ENCODE peak calls at places on chromosome 3, in eight cellular contexts. One of them, this sample, is unnamed.

GRCh38 chr3:135736740-135737139 is 228.8 kb upstream of the PPP2R3A start:
- DNase-seq in stimulated activated naive CD8-positive, alpha-beta T cell treated with anti-CD3 and anti-CD28 coated beads, Interleukin-15, amount 100 ng/mL, for 72 hours: no peak
- DNase-seq in endothelial cell of umbilical vein: no peak
- DNase-seq in RKO: peak; percentile 30
- DNase-seq in choroid plexus epithelial cell: no peak
- DNase-seq in stimulated activated CD8-positive, alpha-beta memory T cell treated with anti-CD3 and anti-CD28 coated beads, Interleukin-15, amount 100 ng/mL, for 24 hours: no peak
- DNase-seq in T-cell: no peak
- DNase-seq in CD8-positive, alpha-beta T cell: no peak
- DNase-seq in this sample: no peak

GRCh38 chr3:127442551-127442950 is 148.0 kb downstream of the TPRA1 start:
- DNase-seq in stimulated activated naive CD8-positive, alpha-beta T cell treated with anti-CD3 and anti-CD28 coated beads, Interleukin-15, amount 100 ng/mL, for 72 hours: no peak
- DNase-seq in choroid plexus epithelial cell: no peak
- DNase-seq in endothelial cell of umbilical vein: no peak
- DNase-seq in RKO: no peak
- DNase-seq in T-cell: no peak
- DNase-seq in CD8-positive, alpha-beta T cell: no peak
- DNase-seq in stimulated activated CD8-positive, alpha-beta memory T cell treated with anti-CD3 and anti-CD28 coated beads, Interleukin-15, amount 100 ng/mL, for 24 hours: no peak
- DNase-seq in this sample: no peak

GRCh38 chr3:30471076-30471475 is 135.3 kb upstream of the TGFBR2 start:
- DNase-seq in stimulated activated naive CD8-positive, alpha-beta T cell treated with anti-CD3 and anti-CD28 coated beads, Interleukin-15, amount 100 ng/mL, for 72 hours: no peak
- DNase-seq in stimulated activated CD8-positive, alpha-beta memory T cell treated with anti-CD3 and anti-CD28 coated beads, Interleukin-15, amount 100 ng/mL, for 24 hours: no peak
- DNase-seq in endothelial cell of umbilical vein: peak; percentile 11
- DNase-seq in T-cell: no peak
- DNase-seq in RKO: no peak
- DNase-seq in choroid plexus epithelial cell: peak; percentile 33
- DNase-seq in CD8-positive, alpha-beta T cell: no peak
- DNase-seq in this sample: no peak

GRCh38 chr3:135930243-135930642 is 35.3 kb upstream of the PPP2R3A start:
- DNase-seq in stimulated activated CD8-positive, alpha-beta memory T cell treated with anti-CD3 and anti-CD28 coated beads, Interleukin-15, amount 100 ng/mL, for 24 hours: no peak
- DNase-seq in T-cell: no peak
- DNase-seq in stimulated activated naive CD8-positive, alpha-beta T cell treated with anti-CD3 and anti-CD28 coated beads, Interleukin-15, amount 100 ng/mL, for 72 hours: no peak
- DNase-seq in CD8-positive, alpha-beta T cell: no peak
- DNase-seq in endothelial cell of umbilical vein: no peak
- DNase-seq in RKO: no peak
- DNase-seq in choroid plexus epithelial cell: peak; percentile 23
- DNase-seq in this sample: no peak

GRCh38 chr3:143429628-143430514 is 310.3 kb downstream of the CHST2 start:
- DNase-seq in stimulated activated naive CD8-positive, alpha-beta T cell treated with anti-CD3 and anti-CD28 coated beads, Interleukin-15, amount 100 ng/mL, for 72 hours: no peak
- DNase-seq in CD8-positive, alpha-beta T cell: no peak
- DNase-seq in stimulated activated CD8-positive, alpha-beta memory T cell treated with anti-CD3 and anti-CD28 coated beads, Interleukin-15, amount 100 ng/mL, for 24 hours: no peak
- DNase-seq in choroid plexus epithelial cell: peak; percentile 43
- DNase-seq in RKO: no peak
- DNase-seq in T-cell: no peak
- DNase-seq in endothelial cell of umbilical vein: no peak
- DNase-seq in this sample: no peak

GRCh38 chr3:195117978-195118581 is 152.9 kb downstream of the XXYLT1 start:
- DNase-seq in stimulated activated CD8-positive, alpha-beta memory T cell treated with anti-CD3 and anti-CD28 coated beads, Interleukin-15, amount 100 ng/mL, for 24 hours: no peak
- DNase-seq in T-cell: no peak
- DNase-seq in CD8-positive, alpha-beta T cell: no peak
- DNase-seq in endothelial cell of umbilical vein: peak; percentile 80
- DNase-seq in choroid plexus epithelial cell: peak; percentile 63
- DNase-seq in RKO: no peak
- DNase-seq in stimulated activated naive CD8-positive, alpha-beta T cell treated with anti-CD3 and anti-CD28 coated beads, Interleukin-15, amount 100 ng/mL, for 72 hours: no peak
- DNase-seq in this sample: no peak

GRCh38 chr3:175713263-175713662 is 854.1 kb downstream of the NAALADL2 start:
- DNase-seq in CD8-positive, alpha-beta T cell: no peak
- DNase-seq in T-cell: no peak
- DNase-seq in stimulated activated naive CD8-positive, alpha-beta T cell treated with anti-CD3 and anti-CD28 coated beads, Interleukin-15, amount 100 ng/mL, for 72 hours: no peak
- DNase-seq in stimulated activated CD8-positive, alpha-beta memory T cell treated with anti-CD3 and anti-CD28 coated beads, Interleukin-15, amount 100 ng/mL, for 24 hours: no peak
- DNase-seq in endothelial cell of umbilical vein: no peak
- DNase-seq in choroid plexus epithelial cell: peak; percentile 8
- DNase-seq in RKO: no peak
- DNase-seq in this sample: no peak

GRCh38 chr3:14780927-14781507 is 37.7 kb upstream of the FGD5 start:
- DNase-seq in CD8-positive, alpha-beta T cell: no peak
- DNase-seq in stimulated activated naive CD8-positive, alpha-beta T cell treated with anti-CD3 and anti-CD28 coated beads, Interleukin-15, amount 100 ng/mL, for 72 hours: peak; percentile 47
- DNase-seq in stimulated activated CD8-positive, alpha-beta memory T cell treated with anti-CD3 and anti-CD28 coated beads, Interleukin-15, amount 100 ng/mL, for 24 hours: no peak
- DNase-seq in T-cell: no peak
- DNase-seq in RKO: peak; percentile 83
- DNase-seq in endothelial cell of umbilical vein: peak; percentile 62
- DNase-seq in choroid plexus epithelial cell: peak; percentile 70
- DNase-seq in this sample: peak; percentile 82

GRCh38 chr3:172836390-172836997 is 86.0 kb downstream of the ECT2 start:
- DNase-seq in stimulated activated CD8-positive, alpha-beta memory T cell treated with anti-CD3 and anti-CD28 coated beads, Interleukin-15, amount 100 ng/mL, for 24 hours: no peak
- DNase-seq in endothelial cell of umbilical vein: peak; percentile 65
- DNase-seq in choroid plexus epithelial cell: peak; percentile 83
- DNase-seq in CD8-positive, alpha-beta T cell: no peak
- DNase-seq in stimulated activated naive CD8-positive, alpha-beta T cell treated with anti-CD3 and anti-CD28 coated beads, Interleukin-15, amount 100 ng/mL, for 72 hours: no peak
- DNase-seq in T-cell: no peak
- DNase-seq in RKO: peak; percentile 55
- DNase-seq in this sample: peak; percentile 24

GRCh38 chr3:10722921-10723320 is 93.1 kb upstream of the SLC6A11 start:
- DNase-seq in T-cell: no peak
- DNase-seq in RKO: no peak
- DNase-seq in CD8-positive, alpha-beta T cell: no peak
- DNase-seq in stimulated activated naive CD8-positive, alpha-beta T cell treated with anti-CD3 and anti-CD28 coated beads, Interleukin-15, amount 100 ng/mL, for 72 hours: no peak
- DNase-seq in stimulated activated CD8-positive, alpha-beta memory T cell treated with anti-CD3 and anti-CD28 coated beads, Interleukin-15, amount 100 ng/mL, for 24 hours: no peak
- DNase-seq in choroid plexus epithelial cell: no peak
- DNase-seq in endothelial cell of umbilical vein: no peak
- DNase-seq in this sample: no peak

GRCh38 chr3:64344721-64345207 is 119.5 kb upstream of the PRICKLE2 start:
- DNase-seq in stimulated activated naive CD8-positive, alpha-beta T cell treated with anti-CD3 and anti-CD28 coated beads, Interleukin-15, amount 100 ng/mL, for 72 hours: no peak
- DNase-seq in CD8-positive, alpha-beta T cell: no peak
- DNase-seq in RKO: peak; percentile 9
- DNase-seq in T-cell: no peak
- DNase-seq in choroid plexus epithelial cell: peak; percentile 84
- DNase-seq in stimulated activated CD8-positive, alpha-beta memory T cell treated with anti-CD3 and anti-CD28 coated beads, Interleukin-15, amount 100 ng/mL, for 24 hours: no peak
- DNase-seq in endothelial cell of umbilical vein: no peak
- DNase-seq in this sample: no peak

GRCh38 chr3:8658326-8659212 is 14.0 kb upstream of the SSUH2 start:
- DNase-seq in T-cell: no peak
- DNase-seq in endothelial cell of umbilical vein: peak; percentile 94
- DNase-seq in stimulated activated naive CD8-positive, alpha-beta T cell treated with anti-CD3 and anti-CD28 coated beads, Interleukin-15, amount 100 ng/mL, for 72 hours: no peak
- DNase-seq in CD8-positive, alpha-beta T cell: no peak
- DNase-seq in stimulated activated CD8-positive, alpha-beta memory T cell treated with anti-CD3 and anti-CD28 coated beads, Interleukin-15, amount 100 ng/mL, for 24 hours: no peak
- DNase-seq in RKO: no peak
- DNase-seq in choroid plexus epithelial cell: peak; percentile 88
- DNase-seq in this sample: peak; percentile 66

GRCh38 chr3:141056716-141057115 is 5.6 kb downstream of the SPSB4 start:
- DNase-seq in choroid plexus epithelial cell: no peak
- DNase-seq in stimulated activated CD8-positive, alpha-beta memory T cell treated with anti-CD3 and anti-CD28 coated beads, Interleukin-15, amount 100 ng/mL, for 24 hours: no peak
- DNase-seq in stimulated activated naive CD8-positive, alpha-beta T cell treated with anti-CD3 and anti-CD28 coated beads, Interleukin-15, amount 100 ng/mL, for 72 hours: no peak
- DNase-seq in CD8-positive, alpha-beta T cell: no peak
- DNase-seq in endothelial cell of umbilical vein: no peak
- DNase-seq in RKO: no peak
- DNase-seq in T-cell: no peak
- DNase-seq in this sample: no peak

GRCh38 chr3:5022966-5023776 is 43.9 kb downstream of the BHLHE40 start:
- DNase-seq in stimulated activated naive CD8-positive, alpha-beta T cell treated with anti-CD3 and anti-CD28 coated beads, Interleukin-15, amount 100 ng/mL, for 72 hours: no peak
- DNase-seq in stimulated activated CD8-positive, alpha-beta memory T cell treated with anti-CD3 and anti-CD28 coated beads, Interleukin-15, amount 100 ng/mL, for 24 hours: no peak
- DNase-seq in CD8-positive, alpha-beta T cell: no peak
- DNase-seq in RKO: peak; percentile 99
- DNase-seq in choroid plexus epithelial cell: peak; percentile 99
- DNase-seq in T-cell: no peak
- DNase-seq in endothelial cell of umbilical vein: peak; percentile 94
- DNase-seq in this sample: no peak

GRCh38 chr3:73141531-73141930 is 80.1 kb downstream of the EBLN2 start:
- DNase-seq in stimulated activated naive CD8-positive, alpha-beta T cell treated with anti-CD3 and anti-CD28 coated beads, Interleukin-15, amount 100 ng/mL, for 72 hours: no peak
- DNase-seq in RKO: no peak
- DNase-seq in stimulated activated CD8-positive, alpha-beta memory T cell treated with anti-CD3 and anti-CD28 coated beads, Interleukin-15, amount 100 ng/mL, for 24 hours: no peak
- DNase-seq in choroid plexus epithelial cell: no peak
- DNase-seq in endothelial cell of umbilical vein: no peak
- DNase-seq in T-cell: no peak
- DNase-seq in CD8-positive, alpha-beta T cell: no peak
- DNase-seq in this sample: no peak

GRCh38 chr3:71972031-71972430 is 187.1 kb upstream of the PROK2 start:
- DNase-seq in endothelial cell of umbilical vein: no peak
- DNase-seq in RKO: no peak
- DNase-seq in T-cell: no peak
- DNase-seq in choroid plexus epithelial cell: no peak
- DNase-seq in CD8-positive, alpha-beta T cell: no peak
- DNase-seq in stimulated activated naive CD8-positive, alpha-beta T cell treated with anti-CD3 and anti-CD28 coated beads, Interleukin-15, amount 100 ng/mL, for 72 hours: no peak
- DNase-seq in stimulated activated CD8-positive, alpha-beta memory T cell treated with anti-CD3 and anti-CD28 coated beads, Interleukin-15, amount 100 ng/mL, for 24 hours: no peak
- DNase-seq in this sample: no peak

GRCh38 chr3:88262527-88262926 is 112.8 kb downstream of the C3orf38 start:
- DNase-seq in T-cell: no peak
- DNase-seq in stimulated activated CD8-positive, alpha-beta memory T cell treated with anti-CD3 and anti-CD28 coated beads, Interleukin-15, amount 100 ng/mL, for 24 hours: no peak
- DNase-seq in CD8-positive, alpha-beta T cell: no peak
- DNase-seq in endothelial cell of umbilical vein: no peak
- DNase-seq in RKO: no peak
- DNase-seq in choroid plexus epithelial cell: no peak
- DNase-seq in stimulated activated naive CD8-positive, alpha-beta T cell treated with anti-CD3 and anti-CD28 coated beads, Interleukin-15, amount 100 ng/mL, for 72 hours: no peak
- DNase-seq in this sample: no peak

GRCh38 chr3:192514754-192515660 is 212.3 kb downstream of the FGF12 start:
- DNase-seq in T-cell: no peak
- DNase-seq in RKO: no peak
- DNase-seq in choroid plexus epithelial cell: no peak
- DNase-seq in CD8-positive, alpha-beta T cell: no peak
- DNase-seq in stimulated activated naive CD8-positive, alpha-beta T cell treated with anti-CD3 and anti-CD28 coated beads, Interleukin-15, amount 100 ng/mL, for 72 hours: no peak
- DNase-seq in endothelial cell of umbilical vein: no peak
- DNase-seq in stimulated activated CD8-positive, alpha-beta memory T cell treated with anti-CD3 and anti-CD28 coated beads, Interleukin-15, amount 100 ng/mL, for 24 hours: no peak
- DNase-seq in this sample: no peak

GRCh38 chr3:110731148-110731547 is 340.5 kb upstream of the NECTIN3 start:
- DNase-seq in endothelial cell of umbilical vein: no peak
- DNase-seq in T-cell: no peak
- DNase-seq in stimulated activated naive CD8-positive, alpha-beta T cell treated with anti-CD3 and anti-CD28 coated beads, Interleukin-15, amount 100 ng/mL, for 72 hours: no peak
- DNase-seq in choroid plexus epithelial cell: peak; percentile 10
- DNase-seq in CD8-positive, alpha-beta T cell: no peak
- DNase-seq in stimulated activated CD8-positive, alpha-beta memory T cell treated with anti-CD3 and anti-CD28 coated beads, Interleukin-15, amount 100 ng/mL, for 24 hours: no peak
- DNase-seq in RKO: no peak
- DNase-seq in this sample: no peak

GRCh38 chr3:177318559-177318958 is 121.3 kb upstream of the TBL1XR1 start:
- DNase-seq in CD8-positive, alpha-beta T cell: no peak
- DNase-seq in endothelial cell of umbilical vein: no peak
- DNase-seq in RKO: no peak
- DNase-seq in stimulated activated naive CD8-positive, alpha-beta T cell treated with anti-CD3 and anti-CD28 coated beads, Interleukin-15, amount 100 ng/mL, for 72 hours: no peak
- DNase-seq in stimulated activated CD8-positive, alpha-beta memory T cell treated with anti-CD3 and anti-CD28 coated beads, Interleukin-15, amount 100 ng/mL, for 24 hours: no peak
- DNase-seq in T-cell: no peak
- DNase-seq in choroid plexus epithelial cell: no peak
- DNase-seq in this sample: no peak

GRCh38 chr3:188348445-188349244 is 194.7 kb downstream of the LPP start:
- DNase-seq in stimulated activated naive CD8-positive, alpha-beta T cell treated with anti-CD3 and anti-CD28 coated beads, Interleukin-15, amount 100 ng/mL, for 72 hours: no peak
- DNase-seq in CD8-positive, alpha-beta T cell: no peak
- DNase-seq in T-cell: no peak
- DNase-seq in RKO: peak; percentile 22
- DNase-seq in endothelial cell of umbilical vein: peak; percentile 88
- DNase-seq in choroid plexus epithelial cell: peak; percentile 96
- DNase-seq in stimulated activated CD8-positive, alpha-beta memory T cell treated with anti-CD3 and anti-CD28 coated beads, Interleukin-15, amount 100 ng/mL, for 24 hours: no peak
- DNase-seq in this sample: no peak

GRCh38 chr3:52730681-52731080 is 24.8 kb downstream of the SPCS1 start:
- DNase-seq in stimulated activated CD8-positive, alpha-beta memory T cell treated with anti-CD3 and anti-CD28 coated beads, Interleukin-15, amount 100 ng/mL, for 24 hours: no peak
- DNase-seq in endothelial cell of umbilical vein: peak; percentile 19
- DNase-seq in stimulated activated naive CD8-positive, alpha-beta T cell treated with anti-CD3 and anti-CD28 coated beads, Interleukin-15, amount 100 ng/mL, for 72 hours: no peak
- DNase-seq in CD8-positive, alpha-beta T cell: no peak
- DNase-seq in RKO: no peak
- DNase-seq in choroid plexus epithelial cell: peak; percentile 3
- DNase-seq in T-cell: no peak
- DNase-seq in this sample: no peak

GRCh38 chr3:63523100-63523499 is 129.4 kb upstream of the SNTN start:
- DNase-seq in T-cell: no peak
- DNase-seq in choroid plexus epithelial cell: no peak
- DNase-seq in stimulated activated naive CD8-positive, alpha-beta T cell treated with anti-CD3 and anti-CD28 coated beads, Interleukin-15, amount 100 ng/mL, for 72 hours: no peak
- DNase-seq in CD8-positive, alpha-beta T cell: no peak
- DNase-seq in RKO: no peak
- DNase-seq in endothelial cell of umbilical vein: no peak
- DNase-seq in stimulated activated CD8-positive, alpha-beta memory T cell treated with anti-CD3 and anti-CD28 coated beads, Interleukin-15, amount 100 ng/mL, for 24 hours: no peak
- DNase-seq in this sample: no peak

GRCh38 chr3:142028174-142028833 is 121.0 kb downstream of the TFDP2 start:
- DNase-seq in stimulated activated naive CD8-positive, alpha-beta T cell treated with anti-CD3 and anti-CD28 coated beads, Interleukin-15, amount 100 ng/mL, for 72 hours: peak; percentile 34
- DNase-seq in endothelial cell of umbilical vein: peak; percentile 81
- DNase-seq in choroid plexus epithelial cell: peak; percentile 92
- DNase-seq in RKO: no peak
- DNase-seq in stimulated activated CD8-positive, alpha-beta memory T cell treated with anti-CD3 and anti-CD28 coated beads, Interleukin-15, amount 100 ng/mL, for 24 hours: no peak
- DNase-seq in T-cell: peak; percentile 13
- DNase-seq in CD8-positive, alpha-beta T cell: no peak
- DNase-seq in this sample: peak; percentile 51

GRCh38 chr3:124885466-124886167 is 1.5 kb downstream of the ITGB5 start:
- DNase-seq in choroid plexus epithelial cell: peak; percentile 33
- DNase-seq in endothelial cell of umbilical vein: peak; percentile 14
- DNase-seq in RKO: peak; percentile 43
- DNase-seq in T-cell: no peak
- DNase-seq in stimulated activated CD8-positive, alpha-beta memory T cell treated with anti-CD3 and anti-CD28 coated beads, Interleukin-15, amount 100 ng/mL, for 24 hours: no peak
- DNase-seq in stimulated activated naive CD8-positive, alpha-beta T cell treated with anti-CD3 and anti-CD28 coated beads, Interleukin-15, amount 100 ng/mL, for 72 hours: no peak
- DNase-seq in CD8-positive, alpha-beta T cell: no peak
- DNase-seq in this sample: no peak

GRCh38 chr3:195147649-195148121 is 123.3 kb downstream of the XXYLT1 start:
- DNase-seq in stimulated activated naive CD8-positive, alpha-beta T cell treated with anti-CD3 and anti-CD28 coated beads, Interleukin-15, amount 100 ng/mL, for 72 hours: peak; percentile 52
- DNase-seq in RKO: no peak
- DNase-seq in choroid plexus epithelial cell: peak; percentile 75
- DNase-seq in endothelial cell of umbilical vein: peak; percentile 91
- DNase-seq in CD8-positive, alpha-beta T cell: no peak
- DNase-seq in stimulated activated CD8-positive, alpha-beta memory T cell treated with anti-CD3 and anti-CD28 coated beads, Interleukin-15, amount 100 ng/mL, for 24 hours: no peak
- DNase-seq in T-cell: no peak
- DNase-seq in this sample: peak; percentile 80

GRCh38 chr3:129686941-129687340 is 80.5 kb upstream of the PLXND1 start:
- DNase-seq in T-cell: no peak
- DNase-seq in stimulated activated CD8-positive, alpha-beta memory T cell treated with anti-CD3 and anti-CD28 coated beads, Interleukin-15, amount 100 ng/mL, for 24 hours: no peak
- DNase-seq in CD8-positive, alpha-beta T cell: no peak
- DNase-seq in choroid plexus epithelial cell: no peak
- DNase-seq in stimulated activated naive CD8-positive, alpha-beta T cell treated with anti-CD3 and anti-CD28 coated beads, Interleukin-15, amount 100 ng/mL, for 72 hours: no peak
- DNase-seq in RKO: no peak
- DNase-seq in endothelial cell of umbilical vein: peak; percentile 11
- DNase-seq in this sample: no peak

GRCh38 chr3:52077376-52077775 is 21.0 kb upstream of the DUSP7 start:
- DNase-seq in CD8-positive, alpha-beta T cell: no peak
- DNase-seq in choroid plexus epithelial cell: no peak
- DNase-seq in endothelial cell of umbilical vein: no peak
- DNase-seq in T-cell: no peak
- DNase-seq in stimulated activated naive CD8-positive, alpha-beta T cell treated with anti-CD3 and anti-CD28 coated beads, Interleukin-15, amount 100 ng/mL, for 72 hours: no peak
- DNase-seq in stimulated activated CD8-positive, alpha-beta memory T cell treated with anti-CD3 and anti-CD28 coated beads, Interleukin-15, amount 100 ng/mL, for 24 hours: no peak
- DNase-seq in RKO: no peak
- DNase-seq in this sample: no peak

GRCh38 chr3:144229237-144229830 is 257.7 kb downstream of the DIPK2A start:
- DNase-seq in CD8-positive, alpha-beta T cell: no peak
- DNase-seq in stimulated activated CD8-positive, alpha-beta memory T cell treated with anti-CD3 and anti-CD28 coated beads, Interleukin-15, amount 100 ng/mL, for 24 hours: no peak
- DNase-seq in endothelial cell of umbilical vein: peak; percentile 93
- DNase-seq in RKO: no peak
- DNase-seq in choroid plexus epithelial cell: no peak
- DNase-seq in stimulated activated naive CD8-positive, alpha-beta T cell treated with anti-CD3 and anti-CD28 coated beads, Interleukin-15, amount 100 ng/mL, for 72 hours: no peak
- DNase-seq in T-cell: no peak
- DNase-seq in this sample: no peak

GRCh38 chr3:12935023-12935860 is 93.9 kb upstream of the RPL32 start:
- DNase-seq in stimulated activated CD8-positive, alpha-beta memory T cell treated with anti-CD3 and anti-CD28 coated beads, Interleukin-15, amount 100 ng/mL, for 24 hours: no peak
- DNase-seq in RKO: peak; percentile 12
- DNase-seq in choroid plexus epithelial cell: no peak
- DNase-seq in endothelial cell of umbilical vein: no peak
- DNase-seq in CD8-positive, alpha-beta T cell: no peak
- DNase-seq in stimulated activated naive CD8-positive, alpha-beta T cell treated with anti-CD3 and anti-CD28 coated beads, Interleukin-15, amount 100 ng/mL, for 72 hours: no peak
- DNase-seq in T-cell: no peak
- DNase-seq in this sample: no peak

GRCh38 chr3:62011667-62012066 is 361.7 kb downstream of the FEZF2 start:
- DNase-seq in RKO: peak; percentile 26
- DNase-seq in CD8-positive, alpha-beta T cell: no peak
- DNase-seq in endothelial cell of umbilical vein: no peak
- DNase-seq in stimulated activated naive CD8-positive, alpha-beta T cell treated with anti-CD3 and anti-CD28 coated beads, Interleukin-15, amount 100 ng/mL, for 72 hours: no peak
- DNase-seq in T-cell: no peak
- DNase-seq in choroid plexus epithelial cell: peak; percentile 11
- DNase-seq in stimulated activated CD8-positive, alpha-beta memory T cell treated with anti-CD3 and anti-CD28 coated beads, Interleukin-15, amount 100 ng/mL, for 24 hours: no peak
- DNase-seq in this sample: no peak

GRCh38 chr3:105030211-105030610 is 336.5 kb upstream of the ALCAM start:
- DNase-seq in endothelial cell of umbilical vein: no peak
- DNase-seq in choroid plexus epithelial cell: no peak
- DNase-seq in RKO: no peak
- DNase-seq in stimulated activated naive CD8-positive, alpha-beta T cell treated with anti-CD3 and anti-CD28 coated beads, Interleukin-15, amount 100 ng/mL, for 72 hours: no peak
- DNase-seq in T-cell: no peak
- DNase-seq in stimulated activated CD8-positive, alpha-beta memory T cell treated with anti-CD3 and anti-CD28 coated beads, Interleukin-15, amount 100 ng/mL, for 24 hours: no peak
- DNase-seq in CD8-positive, alpha-beta T cell: no peak
- DNase-seq in this sample: no peak

GRCh38 chr3:9701006-9701405 is 2.6 kb upstream of the CPNE9 start:
- DNase-seq in RKO: no peak
- DNase-seq in CD8-positive, alpha-beta T cell: no peak
- DNase-seq in stimulated activated naive CD8-positive, alpha-beta T cell treated with anti-CD3 and anti-CD28 coated beads, Interleukin-15, amount 100 ng/mL, for 72 hours: no peak
- DNase-seq in choroid plexus epithelial cell: peak; percentile 19
- DNase-seq in T-cell: no peak
- DNase-seq in endothelial cell of umbilical vein: no peak
- DNase-seq in stimulated activated CD8-positive, alpha-beta memory T cell treated with anti-CD3 and anti-CD28 coated beads, Interleukin-15, amount 100 ng/mL, for 24 hours: no peak
- DNase-seq in this sample: no peak

This sample was measured in GM13976.